ENCODE peak calls at places on chromosomes 11 and 22, in five cellular contexts. A is mammary epithelial cell, S is GM23248, C is H1, D is keratinocyte. I is an unnamed sample. For H3K4me1, the result is how much of the 10 kb centered on the place peaks cover.

GRCh38 chr11:66845876-66846212 is 2.6 kb downstream of the RCE1 start:
- DNase-seq in D (no peak), A (no peak), C (no peak), S (no peak), I (no peak)

GRCh38 chr11:113173023-113173594 is 141.3 kb upstream of the TTC12 start:
- DNase-seq in C (no peak), S (no peak), D (no peak), A (no peak), I (no peak)

GRCh38 chr11:69912161-69912910 is 93.1 kb upstream of the FGF3 start:
- DNase-seq in C (no peak), D (no peak), A (no peak), S (no peak), I (no peak)

GRCh38 chr11:110070176-110070575 is 23.0 kb upstream of the ZC3H12C start:
- DNase-seq in A (no peak), D (no peak), S (no peak), C (no peak), I (no peak)

GRCh38 chr11:12189543-12190235 is 79.3 kb downstream of the MICAL2 start:
- DNase-seq in A (peak), S (no peak), C (no peak), D (peak), I (no peak)

GRCh38 chr22:46578824-46579561 is 41.2 kb upstream of the GRAMD4 start:
- DNase-seq in C (no peak), A (no peak), D (no peak), S (peak), I (no peak)

GRCh38 chr11:14422052-14422813 is 63.2 kb upstream of the RRAS2 start:
- DNase-seq in A (peak), D (peak), S (peak), C (peak), I (peak)

GRCh38 chr22:45977003-45977395 is at the start of gene WNT7B:
- DNase-seq in A (peak), C (no peak), D (no peak), S (no peak), I (peak)

GRCh38 chr22:41264408-41264941 is 21.5 kb downstream of the RANGAP1 start:
- DNase-seq in D (no peak), C (no peak), A (no peak), S (no peak), I (no peak)

GRCh38 chr11:79342236-79342635 is 98.6 kb downstream of the TENM4 start:
- DNase-seq in S (no peak), D (no peak), C (no peak), A (no peak), I (no peak)

GRCh38 chr11:12682730-12683500 is 8.7 kb downstream of the TEAD1 start:
- DNase-seq in A (no peak), S (no peak), D (no peak), C (no peak), I (no peak)

GRCh38 chr11:82494988-82495432 is 238.7 kb downstream of the FAM181B start:
- DNase-seq in S (no peak), D (no peak), A (peak), C (peak), I (peak)

GRCh38 chr11:132605794-132606570 is 926.3 kb downstream of the OPCML start:
- DNase-seq in A (no peak), C (no peak), D (no peak), S (no peak), I (no peak)

GRCh38 chr22:43681724-43682360 is 130.3 kb downstream of the EFCAB6 start:
- DNase-seq in S (no peak), C (no peak), A (no peak), D (no peak), I (peak)

GRCh38 chr11:117822031-117822521 is 2.5 kb downstream of the FXYD2 start:
- DNase-seq in D (no peak), C (peak), S (peak), A (no peak), I (peak)

GRCh38 chr11:83156996-83157754 is at the start of gene PCF11:
- DNase-seq in S (no peak), D (no peak), C (peak), A (no peak), I (no peak)

DNA sequence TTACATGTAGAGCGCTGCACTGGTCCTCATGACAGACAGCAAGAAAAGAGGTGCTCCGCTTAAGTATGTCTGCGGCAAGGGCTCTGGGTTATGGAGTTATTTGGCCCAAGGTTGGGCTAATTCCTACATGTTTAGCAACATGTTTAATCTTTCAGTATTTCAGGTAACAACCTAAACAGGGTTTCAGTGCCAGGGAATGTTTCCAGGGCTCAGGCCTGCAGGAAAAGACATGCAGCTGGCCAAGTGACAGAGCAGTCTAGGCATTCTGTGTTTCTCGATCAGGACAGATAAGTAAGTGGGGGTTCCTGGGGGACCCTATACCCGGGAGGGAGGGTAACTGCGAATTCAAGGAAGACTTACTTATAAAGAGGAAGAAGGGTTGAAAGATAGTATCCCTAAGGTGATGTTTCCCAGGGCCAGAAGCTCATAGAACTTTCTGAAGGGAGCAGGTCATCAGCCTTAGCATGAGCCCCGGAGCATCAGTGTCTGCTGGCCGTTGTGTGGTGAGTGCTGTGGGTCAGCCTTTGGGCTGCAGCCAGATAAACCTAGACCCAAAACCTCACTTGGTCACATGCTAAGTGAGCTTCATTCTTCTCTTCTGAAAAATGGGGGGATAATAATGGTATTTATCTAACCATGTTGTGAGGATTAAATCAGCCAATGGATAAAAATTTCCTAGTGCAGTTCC is 18.4 kb downstream of the KCNJ5 start:
- DNase-seq in S (no peak), A (peak), C (no peak), D (no peak), I (no peak)
- H3K9ac ChIP-seq in S (no peak), A (no peak), C (no peak), D (no peak), I (no peak)

GRCh38 chr11:87384078-87384729 is 346.5 kb downstream of the TMEM135 start:
- DNase-seq in S (no peak), A (no peak), C (no peak), D (no peak), I (no peak)
- H3K4me1 ChIP-seq in S (under half), A (under half), C (under half), D (under half), I (under half)

GRCh38 chr11:120196857-120197253 is 14.0 kb upstream of the OAF start:
- DNase-seq in D (no peak), S (no peak), A (no peak), C (no peak), I (no peak)
- H3K27ac ChIP-seq in D (no peak), S (no peak), A (no peak), C (no peak), I (no peak)

GRCh38 chr11:697028-697491 is 1.4 kb downstream of the TMEM80 start:
- DNase-seq in C (no peak), S (peak), A (peak), D (no peak), I (peak)

GRCh38 chr11:697811-698311 is 2.2 kb downstream of the TMEM80 start:
- DNase-seq in D (no peak), C (no peak), S (peak), A (peak), I (peak)

GRCh38 chr11:699753-700152 is 4.1 kb downstream of the TMEM80 start:
- DNase-seq in C (no peak), D (no peak), S (no peak), A (no peak), I (no peak)

GRCh38 chr11:699116-699508 is 3.5 kb downstream of the TMEM80 start:
- DNase-seq in D (no peak), C (no peak), A (no peak), S (no peak), I (no peak)

GRCh38 chr11:698493-699115 is 3.0 kb downstream of the TMEM80 start:
- DNase-seq in S (no peak), A (no peak), D (no peak), C (no peak), I (no peak)
- H3K9ac ChIP-seq in S (peak), A (no peak), D (peak), C (no peak), I (no peak)

GRCh38 chr22:37232140-37232998 is 11.7 kb downstream of the RAC2 start:
- DNase-seq in S (no peak), D (no peak), A (no peak), C (no peak), I (no peak)
- H3K4me1 ChIP-seq in S (under half), D (under half), A (half or more), C (under half), I (under half)